ENCODE peak calls at places on chromosomes 11 and 22, in six cellular contexts. P, L, M, X, D and K are unnamed samples.

GRCh38 chr11:117679464-117679863 is 117.6 kb downstream of the DSCAML1 start:
- DNase-seq in P (no peak), L (no peak), M (no peak), X (no peak), D (no peak), K (no peak)

GRCh38 chr11:99069831-99070444 is 49.2 kb downstream of the CNTN5 start:
- DNase-seq in P (no peak), L (peak; percentile 37), M (peak; percentile 22), X (peak; percentile 41), D (peak; percentile 34), K (peak; percentile 29)

GRCh38 chr11:2330696-2331095 is 28.9 kb downstream of the TSPAN32 start:
- DNase-seq in P (no peak), L (no peak), M (no peak), X (no peak), D (no peak), K (no peak)

GRCh38 chr22:35413624-35414023 is 13.7 kb downstream of the MCM5 start:
- DNase-seq in P (no peak), L (no peak), M (no peak), X (no peak), D (no peak), K (no peak)

GRCh38 chr22:19510919-19511341 is 13.3 kb downstream of the CLDN5 start:
- DNase-seq in P (no peak), L (no peak), M (no peak), X (no peak), D (no peak), K (no peak)

GRCh38 chr22:20771918-20772625 is 1.8 kb upstream of the SERPIND1 start:
- DNase-seq in P (no peak), L (no peak), M (no peak), X (no peak), D (no peak), K (no peak)

GRCh38 chr11:16603245-16603644 is 135.2 kb upstream of the C11orf58 start:
- DNase-seq in P (no peak), L (no peak), M (no peak), X (no peak), D (no peak), K (peak; percentile 18)

GRCh38 chr11:60378359-60378758 is at the start of gene MS4A7:
- DNase-seq in P (no peak), L (no peak), M (no peak), X (peak; percentile 34), D (no peak), K (no peak)

GRCh38 chr11:61384271-61385242 is 7.8 kb upstream of the TMEM216 start:
- DNase-seq in P (no peak), L (no peak), M (no peak), X (no peak), D (peak; percentile 57), K (peak; percentile 30)

GRCh38 chr22:21074092-21074715 is 28.5 kb downstream of the LRRC74B start:
- DNase-seq in P (no peak), L (peak; percentile 72), M (no peak), X (peak; percentile 89), D (peak; percentile 44), K (peak; percentile 62)

GRCh38 chr11:65452806-65453490 is 30.4 kb downstream of the NEAT1 start:
- DNase-seq in P (no peak), L (peak; percentile 69), M (no peak), X (peak; percentile 52), D (peak; percentile 82), K (peak; percentile 81)